ENCODE peak calls at places on chromosome 16, in four cellular contexts. V is IMR-90, L is H9, N is trophoblast cell. P is an unnamed sample. For H3K4me1, the result is how much of the 10 kb centered on the place peaks cover.

GRCh38 chr16:58426960-58427359 is 34.7 kb downstream of the GINS3 start:
- DNase-seq in L (no peak), V (no peak), N (no peak), P (no peak)

GRCh38 chr16:14335297-14335696 is 264.2 kb downstream of the MRTFB start:
- DNase-seq in L (no peak), N (no peak), V (no peak), P (no peak)

GRCh38 chr16:88617268-88618031 is 20.9 kb upstream of the IL17C start:
- DNase-seq in N (no peak), V (peak), L (no peak), P (no peak)

GRCh38 chr16:27759947-27760844 is 210.3 kb downstream of the KATNIP start:
- DNase-seq in N (peak), L (no peak), V (no peak), P (no peak)

GRCh38 chr16:26993511-26993910 is 73.2 kb upstream of the C16orf82 start:
- DNase-seq in L (no peak), V (no peak), N (no peak), P (no peak)

GRCh38 chr16:87733190-87733589 is 32.6 kb downstream of the KLHDC4 start:
- DNase-seq in N (no peak), L (no peak), V (no peak), P (no peak)

GRCh38 chr16:49452108-49452507 is 78.5 kb downstream of the C16orf78 start:
- DNase-seq in V (no peak), N (no peak), L (no peak), P (no peak)

GRCh38 chr16:50616883-50617629 is 64.1 kb downstream of the SNX20 start:
- DNase-seq in N (no peak), L (no peak), V (no peak), P (no peak)

GRCh38 chr16:1920727-1921155 is 2.5 kb upstream of the HS3ST6 start:
- DNase-seq in L (peak), N (peak), V (no peak), P (peak)

GRCh38 chr16:2079991-2080390 is 32.2 kb downstream of the TSC2 start:
- DNase-seq in V (no peak), L (no peak), N (no peak), P (no peak)

DNA sequence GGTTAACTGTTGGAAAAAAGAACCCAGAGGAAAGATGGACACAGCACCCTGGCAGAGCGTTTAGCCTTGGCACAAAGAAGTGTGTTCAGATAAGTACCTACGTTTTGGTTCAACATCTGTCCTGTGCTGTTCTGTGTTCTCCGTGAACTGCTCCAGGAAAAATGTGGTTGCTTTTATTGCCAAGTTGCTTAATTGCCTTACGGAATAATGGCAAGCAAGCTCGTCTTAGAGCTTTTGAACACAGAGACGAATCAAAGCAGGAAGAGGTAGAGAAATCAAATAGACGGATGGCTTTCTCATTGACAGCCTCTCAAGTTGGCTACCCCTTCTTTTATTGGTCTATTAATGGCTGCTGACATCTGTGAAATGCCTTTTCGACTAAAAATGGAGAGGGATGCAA is 911.1 kb upstream of the EEF2KMT start:
- DNase-seq in L (no peak), N (no peak), V (no peak), P (no peak)
- H3K4me2 ChIP-seq in L (no peak), N (no peak), V (no peak), P (no peak)

GRCh38 chr16:56075732-56076131 is 115.6 kb upstream of the GNAO1 start:
- DNase-seq in V (no peak), L (no peak), N (no peak), P (no peak)

GRCh38 chr16:56081371-56081770 is 109.9 kb upstream of the GNAO1 start:
- DNase-seq in L (no peak), N (no peak), V (no peak), P (no peak)
- H3K14ac ChIP-seq in L (no peak), N (no peak), V (no peak), P (peak)

DNA sequence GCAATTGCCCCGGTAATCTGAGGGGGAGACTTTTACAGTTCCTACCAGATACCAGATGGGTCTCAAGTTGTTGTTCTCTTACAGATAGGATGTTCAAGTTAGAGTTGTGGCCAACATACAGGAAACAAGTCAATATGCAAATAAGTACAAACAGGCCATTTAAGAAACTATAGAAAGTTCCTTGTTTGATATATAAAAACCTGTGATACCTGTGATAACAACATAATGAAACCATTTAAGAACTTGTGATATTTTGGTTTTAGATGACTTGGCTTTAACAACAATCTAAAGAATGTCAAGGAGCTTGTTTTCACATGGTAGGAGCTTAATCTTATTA is 16.8 kb downstream of the CDR2 start:
- DNase-seq in V (no peak), L (no peak), N (no peak), P (no peak)
- H3K4me1 ChIP-seq in V (under half), L (under half), N (under half), P (under half)

DNA sequence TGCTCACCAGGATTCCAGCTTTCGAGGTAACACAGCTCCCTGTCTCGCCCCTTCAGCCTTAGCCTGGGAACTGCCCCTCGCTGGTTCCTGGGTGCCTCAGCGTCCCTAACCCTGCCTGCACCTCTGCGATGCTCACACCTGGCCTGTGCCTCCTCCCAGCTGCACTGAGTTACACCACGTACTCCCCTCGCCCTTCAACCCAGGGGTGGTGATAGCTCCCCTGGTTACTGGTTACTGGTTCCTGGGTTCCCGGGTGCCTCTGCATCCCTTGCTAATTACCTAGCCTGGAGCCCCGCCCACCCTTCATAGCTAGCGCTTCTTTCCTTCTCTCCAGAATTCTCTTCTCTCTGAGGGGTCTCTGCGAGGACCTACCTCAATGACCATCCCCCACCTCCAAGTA is 65.3 kb upstream of the PLCG2 start:
- DNase-seq in V (no peak), L (no peak), N (no peak), P (no peak)
- H3K4me2 ChIP-seq in V (no peak), L (no peak), N (no peak), P (no peak)

GRCh38 chr16:67249178-67249759 is 490 bp downstream of the SLC9A5 start:
- DNase-seq in V (no peak), N (no peak), L (no peak), P (no peak)

GRCh38 chr16:67249762-67250327 is 1.1 kb downstream of the SLC9A5 start:
- DNase-seq in N (no peak), V (peak), L (no peak), P (no peak)

GRCh38 chr16:67246945-67247697 is at the start of gene FHOD1:
- DNase-seq in V (peak), L (peak), N (peak), P (peak)

GRCh38 chr16:67247698-67248400 is 568 bp upstream of the FHOD1 start:
- DNase-seq in N (no peak), V (no peak), L (no peak), P (no peak)

GRCh38 chr16:67248401-67249177 is at the start of gene SLC9A5:
- DNase-seq in V (no peak), L (peak), N (peak), P (no peak)
- H3K14ac ChIP-seq in V (peak), L (no peak), N (no peak), P (peak)

DNA sequence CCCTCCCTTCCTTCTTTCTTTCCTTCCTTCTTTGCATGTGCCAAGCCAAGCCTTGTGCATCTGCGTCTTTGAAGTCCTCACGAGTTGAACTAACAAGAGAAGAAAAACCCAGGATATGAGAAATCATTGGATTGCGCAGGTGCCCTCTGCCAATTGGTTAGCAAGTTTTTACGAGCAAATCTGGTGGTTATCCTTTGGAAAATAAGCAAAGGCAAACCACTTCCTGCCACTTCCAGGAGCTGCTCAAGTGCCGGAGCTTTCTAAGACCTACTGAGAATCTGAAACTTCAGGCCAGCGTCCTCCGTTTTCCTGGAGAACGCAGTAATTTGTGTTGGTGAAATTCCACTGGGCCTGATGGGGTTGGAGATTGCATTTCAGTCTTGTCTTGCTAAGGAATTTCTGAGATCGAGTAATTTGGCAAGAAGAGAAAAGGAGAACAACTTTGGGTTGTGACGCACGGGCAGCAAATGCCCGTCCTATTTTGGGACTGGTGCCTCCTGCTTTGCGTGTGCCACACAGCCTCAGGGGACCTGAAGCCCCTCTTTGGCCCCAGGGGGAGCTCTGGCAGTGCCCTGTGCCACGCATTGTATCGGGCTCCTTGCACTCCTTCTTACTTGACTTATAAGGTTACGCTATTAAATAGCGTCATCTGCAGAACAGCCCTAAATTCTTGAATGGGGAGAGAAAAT is 56.4 kb downstream of the CMIP start:
- DNase-seq in V (peak), N (peak), L (no peak), P (no peak)
- H3K4me1 ChIP-seq in V (under half), N (under half), L (under half), P (under half)